ENCODE peak calls at places on chromosomes 2 and 18, in nine cellular contexts. W is IMR-90; R is CD8-positive, alpha-beta memory T cell; C is MM.1S; V is kidney; T is PC-9; J is right cardiac atrium; G is pancreas; Z is ovary. F is an unnamed sample.

GRCh38 chr18:33123852-33124251 is 316.7 kb downstream of the CCDC178 start:
- DNase-seq in W (no peak), Z (no peak), V (no peak), C (no peak), T (no peak), J (no peak), G (no peak), R (no peak), F (no peak)

GRCh38 chr18:73189718-73190117 is 321.9 kb upstream of the NETO1 start:
- DNase-seq in V (no peak), T (no peak), G (no peak), J (no peak), R (no peak), C (no peak), W (no peak), Z (no peak), F (no peak)

GRCh38 chr2:166410828-166411472 is 35.2 kb upstream of the SCN9A start:
- DNase-seq in C (no peak), W (peak; percentile 96), G (no peak), J (no peak), Z (no peak), T (no peak), R (no peak), V (no peak), F (no peak)

GRCh38 chr2:63888490-63889402 is 47.0 kb downstream of the UGP2 start:
- DNase-seq in R (peak; percentile 20), T (no peak), C (peak; percentile 59), W (peak; percentile 48), J (peak; percentile 55), G (peak; percentile 29), Z (no peak), V (no peak), F (peak; percentile 72)

GRCh38 chr18:7333163-7333562 is 102.3 kb downstream of the LRRC30 start:
- DNase-seq in R (no peak), C (no peak), G (no peak), J (no peak), Z (no peak), W (no peak), V (no peak), T (no peak), F (no peak)

GRCh38 chr18:75207298-75208054 is 1.5 kb downstream of the PTGR3 start:
- DNase-seq in V (no peak), Z (no peak), C (no peak), J (no peak), G (no peak), W (peak; percentile 73), R (no peak), T (no peak), F (no peak)

GRCh38 chr18:13800505-13801259 is 23.3 kb upstream of the MC5R start:
- DNase-seq in V (peak; percentile 89), Z (no peak), G (peak; percentile 70), R (peak; percentile 16), J (peak; percentile 87), W (peak; percentile 18), T (no peak), C (peak; percentile 57), F (peak; percentile 78)

GRCh38 chr2:1922402-1923025 is 178.2 kb upstream of the PXDN start:
- DNase-seq in Z (no peak), C (no peak), R (no peak), J (no peak), G (no peak), V (no peak), T (no peak), W (no peak), F (no peak)

GRCh38 chr2:238290715-238291549 is 2.5 kb upstream of the PER2 start:
- DNase-seq in W (no peak), C (no peak), T (no peak), J (peak; percentile 61), G (peak; percentile 61), R (no peak), V (no peak), Z (no peak), F (no peak)

GRCh38 chr2:179861027-179861776 is at the start of gene ZNF385B:
- DNase-seq in T (no peak), R (no peak), Z (peak; percentile 57), W (peak; percentile 3), G (peak; percentile 21), C (peak; percentile 55), V (peak; percentile 74), J (peak; percentile 68), F (no peak)

GRCh38 chr2:47595115-47595514 is 187.8 kb upstream of the MSH6 start:
- DNase-seq in W (no peak), G (no peak), R (no peak), C (no peak), Z (no peak), J (no peak), V (no peak), T (no peak), F (no peak)

GRCh38 chr2:47595690-47596089 is 187.3 kb upstream of the MSH6 start:
- DNase-seq in C (no peak), G (no peak), R (no peak), V (no peak), Z (no peak), T (no peak), J (no peak), W (no peak), F (no peak)

GRCh38 chr2:47592381-47592780 is 189.4 kb downstream of the MSH2 start:
- DNase-seq in W (no peak), Z (no peak), C (no peak), J (no peak), V (no peak), T (no peak), R (no peak), G (no peak), F (no peak)

GRCh38 chr2:47598476-47598875 is 184.5 kb upstream of the MSH6 start:
- DNase-seq in Z (no peak), R (no peak), W (no peak), V (no peak), T (no peak), C (no peak), J (no peak), G (no peak), F (no peak)

GRCh38 chr2:47594656-47595055 is 188.3 kb upstream of the MSH6 start:
- DNase-seq in Z (no peak), V (no peak), C (no peak), W (no peak), R (no peak), G (no peak), J (no peak), T (no peak), F (no peak)
- H3K9me3 ChIP-seq in Z (no peaks in the 10 kb centered on the region), V (no peaks in the 10 kb centered on the region), C (no peaks in the 10 kb centered on the region), W (no peaks in the 10 kb centered on the region), R (no peaks in the 10 kb centered on the region), G (no peaks in the 10 kb centered on the region), J (no peaks in the 10 kb centered on the region), T (no peaks in the 10 kb centered on the region), F (peaks cover 13% of the 10 kb centered on the region)

DNA sequence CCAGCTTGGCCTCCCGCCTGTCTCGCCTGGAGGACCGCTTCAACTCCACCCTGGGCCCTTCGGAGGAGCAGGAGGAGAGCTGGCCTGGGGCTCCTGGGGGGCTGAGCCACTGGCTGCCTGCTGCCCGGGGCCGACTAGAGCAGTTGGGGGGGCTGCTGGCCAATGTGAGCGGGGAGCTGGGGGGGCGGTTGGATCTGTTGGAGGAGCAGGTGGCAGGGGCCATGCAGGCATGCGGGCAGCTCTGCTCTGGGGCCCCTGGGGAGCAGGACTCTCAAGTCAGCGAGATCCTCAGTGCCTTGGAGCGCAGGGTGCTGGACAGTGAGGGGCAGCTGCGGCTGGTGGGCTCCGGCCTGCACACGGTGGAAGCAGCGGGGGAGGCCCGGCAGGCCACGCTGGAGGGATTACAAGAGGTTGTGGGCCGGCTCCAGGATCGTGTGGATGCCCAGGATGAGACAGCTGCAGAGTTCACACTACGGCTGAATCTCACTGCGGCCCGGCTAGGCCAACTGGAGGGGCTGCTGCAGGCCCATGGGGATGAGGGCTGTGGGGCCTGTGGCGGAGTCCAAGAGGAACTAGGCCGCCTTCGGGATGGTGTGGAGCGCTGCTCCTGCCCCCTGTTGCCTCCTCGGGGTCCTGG is 3.7 kb upstream of the KHK start:
- DNase-seq in W (no peak), Z (no peak), V (peak; percentile 80), T (no peak), J (peak; percentile 62), R (no peak), C (no peak), G (no peak), F (no peak)
- H3K4me1 ChIP-seq in W (peaks cover 20% of the 10 kb centered on the region), Z (peaks cover 16% of the 10 kb centered on the region), V (peaks cover 5% of the 10 kb centered on the region), T (peaks cover 25% of the 10 kb centered on the region), J (peaks cover 4% of the 10 kb centered on the region), R (peaks cover 42% of the 10 kb centered on the region), C (peaks cover 26% of the 10 kb centered on the region), G (no peaks in the 10 kb centered on the region), F (peaks cover 7% of the 10 kb centered on the region)

GRCh38 chr2:96734899-96735585 is 4.8 kb downstream of the LMAN2L start:
- DNase-seq in R (no peak), W (peak; percentile 12), T (peak; percentile 15), G (no peak), J (peak; percentile 63), Z (peak; percentile 21), C (no peak), V (no peak), F (no peak)
- H3K9me3 ChIP-seq in R (no peaks in the 10 kb centered on the region), W (no peaks in the 10 kb centered on the region), T (no peaks in the 10 kb centered on the region), G (no peaks in the 10 kb centered on the region), J (no peaks in the 10 kb centered on the region), Z (no peaks in the 10 kb centered on the region), C (no peaks in the 10 kb centered on the region), V (no peaks in the 10 kb centered on the region), F (no peaks in the 10 kb centered on the region)

DNA sequence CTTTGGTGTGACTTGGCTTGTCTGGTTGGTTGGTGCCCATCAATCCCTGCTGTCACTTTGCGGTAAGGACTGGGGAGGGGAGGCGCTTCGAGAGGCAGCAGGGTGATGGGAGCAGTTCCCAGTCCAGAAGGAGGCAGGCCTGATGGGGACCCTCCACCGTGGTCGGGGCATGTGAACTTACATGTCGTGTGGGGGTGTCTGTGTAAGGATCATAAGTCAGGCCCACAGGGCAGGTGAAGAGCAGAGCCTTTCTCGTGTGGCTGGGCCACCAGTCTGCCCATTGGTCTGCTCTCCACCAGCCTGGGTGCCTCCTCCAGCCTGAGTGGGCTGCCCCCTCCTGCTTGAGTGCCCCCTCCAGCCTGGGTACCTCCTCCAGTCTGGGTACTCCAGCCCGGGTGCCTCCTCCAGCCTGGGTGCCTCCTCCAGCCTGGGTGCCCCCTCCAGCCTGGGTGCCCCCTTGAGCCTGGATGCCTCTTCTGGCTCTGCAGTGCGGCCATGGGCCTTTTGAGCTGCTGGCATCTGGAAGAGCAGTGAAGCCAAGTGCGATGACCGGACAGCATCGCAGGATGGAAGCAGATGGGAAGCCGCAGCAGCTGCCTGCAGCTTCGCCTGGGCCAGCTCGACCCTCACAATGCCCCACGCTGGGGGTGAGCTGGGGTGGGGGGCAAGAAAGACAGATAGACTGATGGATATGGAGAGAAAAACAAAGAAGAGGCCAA is 25.0 kb downstream of the ATOH8 start:
- DNase-seq in C (no peak), T (no peak), W (no peak), G (no peak), R (no peak), V (peak; percentile 67), Z (no peak), J (peak; percentile 63), F (no peak)
- H3K4me1 ChIP-seq in C (no peaks in the 10 kb centered on the region), T (no peaks in the 10 kb centered on the region), W (peaks cover 8% of the 10 kb centered on the region), G (peaks cover 12% of the 10 kb centered on the region), R (no peaks in the 10 kb centered on the region), V (peaks cover 8% of the 10 kb centered on the region), Z (peaks cover 36% of the 10 kb centered on the region), J (peaks cover 46% of the 10 kb centered on the region), F (no peaks in the 10 kb centered on the region)

F was measured in Caco-2.